ENCODE peak calls at places on chromosomes 11 and 22, in four cellular contexts. B, K, M and Y are unnamed samples.

GRCh38 chr22:43512279-43512678 is 100.5 kb downstream of the MPPED1 start:
- DNase-seq in B (no peak), K (no peak), M (no peak), Y (no peak)

GRCh38 chr22:19761022-19761499 is 483 bp downstream of the TBX1 start:
- DNase-seq in B (peak), K (no peak), M (no peak), Y (no peak)

GRCh38 chr11:35073691-35074382 is 65.1 kb upstream of the CD44 start:
- DNase-seq in B (no peak), K (no peak), M (no peak), Y (no peak)

GRCh38 chr11:130847517-130847916 is 68.8 kb downstream of the SNX19 start:
- DNase-seq in B (no peak), K (peak), M (no peak), Y (peak)

GRCh38 chr11:2737226-2737590 is 37.4 kb upstream of the KCNQ1OT1 start:
- DNase-seq in B (no peak), K (no peak), M (no peak), Y (no peak)

GRCh38 chr11:8775341-8776133 is 92.9 kb downstream of the RPL27A start:
- DNase-seq in B (no peak), K (no peak), M (no peak), Y (no peak)

GRCh38 chr22:23315341-23315917 is 135.1 kb downstream of the BCR start:
- DNase-seq in B (peak), K (peak), M (peak), Y (peak)

GRCh38 chr11:73152861-73153483 is 10.9 kb upstream of the FCHSD2 start:
- DNase-seq in B (no peak), K (no peak), M (no peak), Y (no peak)

GRCh38 chr11:30583505-30584280 is 2.5 kb downstream of the MPPED2 start:
- DNase-seq in B (no peak), K (no peak), M (peak), Y (no peak)

GRCh38 chr11:65491614-65492386 is 7.0 kb upstream of the MALAT1 start:
- DNase-seq in B (peak), K (peak), M (peak), Y (no peak)

GRCh38 chr11:118167906-118168305 is 8.5 kb downstream of the SCN2B start:
- DNase-seq in B (no peak), K (no peak), M (no peak), Y (no peak)

GRCh38 chr11:395866-396265 is 1.9 kb downstream of the PKP3 start:
- DNase-seq in B (no peak), K (no peak), M (no peak), Y (no peak)

GRCh38 chr11:35943761-35944502 is at the start of gene LDLRAD3:
- DNase-seq in B (peak), K (peak), M (peak), Y (peak)

GRCh38 chr22:34080501-34080900 is 160.2 kb upstream of the LARGE1 start:
- DNase-seq in B (no peak), K (no peak), M (no peak), Y (no peak)

GRCh38 chr11:45091563-45092392 is 54.7 kb upstream of the PRDM11 start:
- DNase-seq in B (no peak), K (no peak), M (peak), Y (no peak)

GRCh38 chr22:35337932-35338331 is 38.2 kb downstream of the TOM1 start:
- DNase-seq in B (peak), K (no peak), M (no peak), Y (no peak)

GRCh38 chr11:101211407-101211975 is 81.9 kb upstream of the PGR start:
- DNase-seq in B (no peak), K (no peak), M (no peak), Y (no peak)

GRCh38 chr22:22993184-22993583 is 77.1 kb upstream of the GNAZ start:
- DNase-seq in B (peak), K (no peak), M (no peak), Y (no peak)

GRCh38 chr11:126930100-126930841 is 70.3 kb downstream of the KIRREL3 start:
- DNase-seq in B (no peak), K (no peak), M (no peak), Y (no peak)

GRCh38 chr22:23831261-23831660 is 7.5 kb downstream of the DERL3 start:
- DNase-seq in B (no peak), K (no peak), M (no peak), Y (no peak)

GRCh38 chr11:926341-926916 is 759 bp downstream of the AP2A2 start:
- DNase-seq in B (peak), K (peak), M (no peak), Y (no peak)

GRCh38 chr11:83682645-83682973 is 396.4 kb upstream of the CCDC90B start:
- DNase-seq in B (no peak), K (no peak), M (no peak), Y (no peak)

GRCh38 chr22:35850831-35851230 is 133.2 kb downstream of the APOL5 start:
- DNase-seq in B (no peak), K (no peak), M (no peak), Y (no peak)

GRCh38 chr22:20056696-20057386 is 23.2 kb upstream of the DGCR8 start:
- DNase-seq in B (no peak), K (no peak), M (no peak), Y (no peak)

GRCh38 chr11:96200243-96200642 is 142.8 kb downstream of the MAML2 start:
- DNase-seq in B (no peak), K (no peak), M (no peak), Y (no peak)

GRCh38 chr11:126104420-126104819 is 41.8 kb upstream of the CDON start:
- DNase-seq in B (no peak), K (no peak), M (peak), Y (no peak)

GRCh38 chr22:46638601-46639431 is 18.6 kb downstream of the GRAMD4 start:
- DNase-seq in B (no peak), K (no peak), M (no peak), Y (peak)

GRCh38 chr11:59173964-59174663 is 2.2 kb downstream of the DTX4 start:
- DNase-seq in B (no peak), K (no peak), M (peak), Y (peak)

GRCh38 chr11:130718118-130718517 is 198.2 kb downstream of the SNX19 start:
- DNase-seq in B (no peak), K (no peak), M (no peak), Y (no peak)

GRCh38 chr11:86245369-86246292 is 1.1 kb downstream of the EED start:
- DNase-seq in B (peak), K (peak), M (no peak), Y (peak)

GRCh38 chr22:42992886-42993479 is 22.0 kb downstream of the PACSIN2 start:
- DNase-seq in B (no peak), K (no peak), M (no peak), Y (no peak)

GRCh38 chr11:130527648-130528300 is 79.3 kb downstream of the ADAMTS15 start:
- DNase-seq in B (no peak), K (no peak), M (no peak), Y (no peak)

GRCh38 chr11:46529086-46529905 is 64.5 kb downstream of the AMBRA1 start:
- DNase-seq in B (peak), K (peak), M (peak), Y (peak)

GRCh38 chr22:48701296-48702030 is 1126.2 kb downstream of the BRD1 start:
- DNase-seq in B (no peak), K (no peak), M (no peak), Y (peak)

GRCh38 chr22:32991353-32992115 is 66.6 kb downstream of the SYN3 start:
- DNase-seq in B (no peak), K (no peak), M (no peak), Y (no peak)

GRCh38 chr22:32986773-32987050 is 71.5 kb downstream of the SYN3 start:
- DNase-seq in B (no peak), K (no peak), M (no peak), Y (no peak)

GRCh38 chr22:32990187-32990586 is 68.0 kb downstream of the SYN3 start:
- DNase-seq in B (no peak), K (no peak), M (no peak), Y (no peak)

GRCh38 chr22:32985899-32986772 is 72.0 kb downstream of the SYN3 start:
- DNase-seq in B (peak), K (peak), M (peak), Y (peak)

DNA sequence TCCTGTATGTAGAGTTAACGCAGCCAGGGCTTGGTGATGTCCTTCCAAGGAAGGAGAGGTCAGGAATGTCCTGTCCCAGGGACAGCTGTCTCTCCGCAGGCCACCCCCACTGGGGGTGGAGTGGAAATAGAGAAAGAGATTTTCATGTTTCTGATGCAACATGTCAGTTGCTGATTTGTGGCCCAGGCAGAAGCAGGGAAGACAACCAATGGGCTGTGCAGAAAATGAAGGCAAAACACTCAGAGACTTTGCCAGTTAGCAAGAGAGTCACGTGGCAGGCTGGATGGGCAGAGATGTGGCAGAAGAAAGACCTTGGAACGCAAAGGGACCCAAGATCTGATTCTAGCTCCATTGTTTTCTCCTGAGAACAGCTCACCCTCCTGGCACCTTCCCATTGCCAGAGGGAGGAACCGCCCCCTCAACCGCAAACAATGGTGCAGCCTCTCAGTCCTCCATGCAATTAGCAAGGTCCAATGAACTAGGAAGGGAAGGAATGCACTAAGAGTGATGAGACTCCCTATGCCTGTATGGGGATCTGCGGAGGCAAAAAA is 71.0 kb downstream of the SYN3 start:
- DNase-seq in B (no peak), K (no peak), M (peak), Y (no peak)
- TF ChIP-seq RNF2 in B (no peak), K (no peak), M (no peak), Y (no peak)

DNA sequence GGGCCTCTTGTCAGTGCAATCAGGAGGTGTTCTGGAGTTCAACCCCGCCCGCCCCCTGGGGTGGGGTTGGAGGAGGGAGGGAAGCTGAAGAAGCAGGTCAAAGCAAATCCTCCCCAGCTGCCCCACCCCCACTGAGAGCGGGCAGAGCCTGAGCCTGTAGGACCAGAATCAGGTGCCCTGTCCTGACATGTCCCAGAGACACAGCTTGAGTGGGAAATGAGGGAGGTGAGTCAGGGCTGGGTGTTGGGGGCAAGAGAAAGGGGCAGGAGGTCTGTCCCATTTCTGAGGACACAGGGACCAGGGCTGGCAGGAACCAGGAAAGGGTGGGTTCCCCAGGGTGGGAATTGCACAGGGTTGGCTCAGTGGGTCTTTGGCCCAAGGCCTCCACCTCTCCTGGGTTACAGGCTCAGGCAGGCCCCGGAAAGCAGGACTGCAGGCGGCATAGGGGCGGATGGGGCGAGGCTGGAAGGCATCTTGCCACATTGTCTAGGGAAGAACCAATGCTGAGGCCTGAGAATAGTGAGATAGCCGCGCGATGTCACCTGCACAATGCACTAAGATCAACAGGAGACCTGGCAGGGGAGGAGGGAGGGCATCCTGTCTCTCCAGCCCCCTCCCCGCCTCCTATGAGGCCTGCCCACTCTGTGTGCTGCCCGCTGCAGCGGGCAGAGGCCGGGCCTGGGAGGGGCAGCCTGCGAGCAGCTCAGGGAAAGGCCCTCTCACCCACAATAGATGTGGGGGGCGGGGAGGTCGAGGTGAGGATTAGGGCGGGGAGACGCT is 32.4 kb downstream of the NECTIN1 start:
- DNase-seq in B (peak), K (no peak), M (no peak), Y (no peak)
- TF ChIP-seq RNF2 in B (no peak), K (no peak), M (no peak), Y (no peak)

GRCh38 chr11:104130161-104130560 is 33.8 kb downstream of the PDGFD start:
- DNase-seq in B (no peak), K (no peak), M (no peak), Y (no peak)
- TF ChIP-seq RNF2 in B (no peak), K (no peak), M (no peak), Y (no peak)

GRCh38 chr22:50025993-50026392 is 13.4 kb upstream of the IL17REL start:
- DNase-seq in B (no peak), K (no peak), M (no peak), Y (no peak)
- TF ChIP-seq RNF2 in B (no peak), K (no peak), M (no peak), Y (no peak)

GRCh38 chr22:50311606-50312351 is 4.3 kb upstream of the PLXNB2 start:
- DNase-seq in B (no peak), K (no peak), M (no peak), Y (no peak)
- TF ChIP-seq RNF2 in B (no peak), K (no peak), M (no peak), Y (no peak)

DNA sequence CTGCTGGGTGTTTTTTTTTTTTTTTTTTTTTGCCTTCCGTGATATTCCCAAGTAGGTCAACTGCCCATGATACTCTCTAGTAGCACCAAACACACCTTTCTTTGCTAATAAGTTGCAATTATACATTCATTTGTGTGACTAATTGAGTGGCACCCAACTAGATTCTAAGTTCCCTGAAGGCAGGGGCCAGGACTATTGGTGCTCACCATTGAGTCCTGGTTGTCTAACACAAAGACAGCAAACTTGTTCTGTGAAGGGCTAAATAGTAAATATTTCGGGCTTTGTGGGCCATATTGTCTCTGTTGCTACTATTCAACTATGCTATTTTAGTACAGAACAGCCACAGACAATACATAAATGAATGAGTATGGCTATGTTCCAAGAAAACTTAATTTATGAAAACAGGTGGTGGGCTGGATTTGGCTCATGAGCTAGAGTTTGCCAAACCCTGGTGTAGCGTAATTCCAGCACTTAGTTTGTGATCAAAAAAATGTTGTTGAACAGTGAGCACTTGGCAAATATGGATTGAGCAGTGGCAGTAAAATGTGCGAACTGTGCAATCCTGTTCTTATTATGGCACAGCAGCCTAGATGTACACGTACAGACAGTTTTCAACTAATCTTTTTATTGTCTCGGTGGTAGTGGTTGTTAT is 11.3 kb downstream of the ENDOD1 start:
- DNase-seq in B (no peak), K (no peak), M (no peak), Y (no peak)
- TF ChIP-seq RNF2 in B (no peak), K (no peak), M (no peak), Y (no peak)

DNA sequence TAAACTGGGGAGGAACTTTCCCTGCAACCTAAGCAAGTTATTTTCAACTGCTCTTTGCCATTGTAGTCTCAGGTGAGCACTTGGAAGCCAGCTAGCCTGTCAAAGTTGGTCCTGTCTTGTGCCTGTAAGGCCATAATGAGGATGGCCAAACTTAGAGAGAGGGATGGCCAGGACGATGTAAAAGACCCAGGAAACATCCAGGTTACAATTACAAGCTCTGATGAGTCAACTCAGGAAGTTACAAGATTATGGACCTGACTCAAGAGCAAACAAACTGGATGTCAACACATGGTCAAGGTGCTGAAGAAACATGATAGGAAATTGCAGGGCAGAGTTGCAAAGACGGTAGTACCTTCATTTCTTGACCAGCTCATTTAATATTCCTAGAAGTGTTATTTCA is 1.6 kb downstream of the GTPBP1 start:
- DNase-seq in B (no peak), K (peak), M (no peak), Y (peak)
- TF ChIP-seq RNF2 in B (no peak), K (no peak), M (no peak), Y (no peak)

GRCh38 chr11:129331217-129331616 is 44.4 kb upstream of the BARX2 start:
- DNase-seq in B (no peak), K (no peak), M (no peak), Y (peak)

GRCh38 chr11:129331871-129332274 is 43.8 kb upstream of the BARX2 start:
- DNase-seq in B (peak), K (peak), M (peak), Y (peak)

GRCh38 chr11:129333873-129334272 is 41.8 kb upstream of the BARX2 start:
- DNase-seq in B (no peak), K (peak), M (no peak), Y (no peak)
- TF ChIP-seq RNF2 in B (no peak), K (no peak), M (no peak), Y (no peak)

GRCh38 chr11:61008971-61009370 is 37.5 kb downstream of the CD6 start:
- DNase-seq in B (no peak), K (no peak), M (no peak), Y (no peak)

GRCh38 chr11:61004841-61005240 is 33.4 kb downstream of the CD6 start:
- DNase-seq in B (no peak), K (no peak), M (no peak), Y (no peak)

GRCh38 chr11:61009392-61010275 is 38.2 kb downstream of the CD6 start:
- DNase-seq in B (no peak), K (no peak), M (no peak), Y (no peak)

GRCh38 chr11:61007971-61008896 is 36.8 kb downstream of the CD6 start:
- DNase-seq in B (peak), K (peak), M (peak), Y (no peak)

DNA sequence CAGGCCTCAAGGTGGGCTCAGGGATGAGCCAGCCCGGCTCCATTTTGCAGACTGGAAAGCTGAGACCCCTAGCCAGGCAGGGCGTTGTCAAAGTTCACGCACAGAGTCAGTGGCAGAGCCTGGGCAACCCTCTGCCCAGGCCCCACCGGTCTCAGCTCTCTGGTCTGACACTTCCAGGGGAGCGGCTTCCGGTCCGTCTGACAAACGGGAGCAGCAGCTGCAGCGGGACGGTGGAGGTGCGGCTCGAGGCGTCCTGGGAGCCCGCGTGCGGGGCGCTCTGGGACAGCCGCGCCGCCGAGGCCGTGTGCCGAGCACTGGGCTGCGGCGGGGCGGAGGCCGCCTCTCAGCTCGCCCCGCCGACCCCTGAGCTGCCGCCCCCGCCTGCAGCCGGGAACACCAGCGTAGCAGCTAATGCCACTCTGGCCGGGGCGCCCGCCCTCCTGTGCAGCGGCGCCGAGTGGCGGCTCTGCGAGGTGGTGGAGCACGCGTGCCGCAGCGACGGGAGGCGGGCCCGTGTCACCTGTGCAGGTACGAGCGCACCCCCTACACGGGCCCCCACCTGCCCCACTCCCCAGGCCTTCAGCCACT is 36.0 kb downstream of the CD6 start:
- DNase-seq in B (no peak), K (no peak), M (no peak), Y (no peak)
- TF ChIP-seq RNF2 in B (no peak), K (no peak), M (no peak), Y (no peak)